ENCODE peak calls at places on chromosomes 7 and 10, in four cellular contexts. One of them, this sample, is unnamed.

GRCh38 chr10:3215336-3215860 is 42.8 kb upstream of the PITRM1 start:
- DNase-seq in HepG2: no peak
- DNase-seq in SK-N-SH: no peak
- DNase-seq in GM23248: no peak
- DNase-seq in this sample: no peak

GRCh38 chr7:7851991-7852390 is 116.6 kb upstream of the GLCCI1 start:
- DNase-seq in HepG2: no peak
- DNase-seq in SK-N-SH: no peak
- DNase-seq in GM23248: no peak
- DNase-seq in this sample: no peak

GRCh38 chr10:142371-142770 is 7.1 kb downstream of the ZMYND11 start:
- DNase-seq in HepG2: no peak
- DNase-seq in SK-N-SH: no peak
- DNase-seq in GM23248: no peak
- DNase-seq in this sample: peak

GRCh38 chr10:124000792-124001201 is 92.6 kb downstream of the CHST15 start:
- DNase-seq in HepG2: no peak
- DNase-seq in SK-N-SH: no peak
- DNase-seq in GM23248: peak
- DNase-seq in this sample: peak

GRCh38 chr7:97024209-97025129 is at the start of gene DLX5:
- DNase-seq in HepG2: peak
- DNase-seq in SK-N-SH: peak
- DNase-seq in GM23248: peak
- DNase-seq in this sample: peak

GRCh38 chr10:78566216-78567135 is 502.3 kb upstream of the ZMIZ1 start:
- DNase-seq in HepG2: no peak
- DNase-seq in SK-N-SH: peak
- DNase-seq in GM23248: peak
- DNase-seq in this sample: no peak

GRCh38 chr7:13551503-13551902 is 438.0 kb downstream of the ETV1 start:
- DNase-seq in HepG2: no peak
- DNase-seq in SK-N-SH: no peak
- DNase-seq in GM23248: no peak
- DNase-seq in this sample: no peak

GRCh38 chr7:51229620-51230323 is 86.8 kb downstream of the COBL start:
- DNase-seq in HepG2: no peak
- DNase-seq in SK-N-SH: no peak
- DNase-seq in GM23248: no peak
- DNase-seq in this sample: no peak

DNA sequence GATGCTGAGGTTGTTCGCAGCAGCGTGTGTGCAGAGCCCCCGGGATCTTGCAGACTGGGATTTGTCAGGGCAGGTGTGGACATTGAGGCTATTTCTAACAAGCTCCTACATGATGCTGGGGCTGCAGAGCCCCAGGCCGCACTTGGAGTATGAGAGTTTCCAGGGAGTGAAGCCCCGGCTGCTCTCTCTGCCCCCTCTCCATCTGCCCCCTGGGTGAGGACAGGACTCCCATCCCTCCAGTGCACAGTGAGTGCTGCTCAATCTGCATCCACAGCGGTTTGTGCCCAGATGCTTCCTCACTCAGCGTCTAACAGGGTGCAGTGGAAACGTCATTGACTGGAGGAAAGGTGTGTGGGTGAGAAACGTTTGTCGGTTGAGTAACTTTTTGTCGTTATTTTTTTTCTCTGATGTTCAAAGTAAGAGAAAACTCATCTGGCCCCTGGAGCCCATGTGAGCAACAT is 25.3 kb downstream of the IL2RA start:
- DNase-seq in HepG2: no peak
- DNase-seq in SK-N-SH: no peak
- DNase-seq in GM23248: no peak
- DNase-seq in this sample: no peak
- H3K4me2 ChIP-seq in HepG2: no peak
- H3K4me2 ChIP-seq in SK-N-SH: no peak
- H3K4me2 ChIP-seq in GM23248: no peak
- H3K4me2 ChIP-seq in this sample: no peak

GRCh38 chr7:102251531-102252372 is 34.9 kb upstream of the SH2B2 start:
- DNase-seq in HepG2: no peak
- DNase-seq in SK-N-SH: peak
- DNase-seq in GM23248: no peak
- DNase-seq in this sample: no peak
- H3K4me2 ChIP-seq in HepG2: no peak
- H3K4me2 ChIP-seq in SK-N-SH: no peak
- H3K4me2 ChIP-seq in GM23248: no peak
- H3K4me2 ChIP-seq in this sample: no peak

GRCh38 chr10:104291439-104291951 is 22.5 kb downstream of the GSTO2 start:
- DNase-seq in HepG2: peak
- DNase-seq in SK-N-SH: peak
- DNase-seq in GM23248: peak
- DNase-seq in this sample: peak

GRCh38 chr10:104284783-104285182 is 15.8 kb downstream of the GSTO2 start:
- DNase-seq in HepG2: no peak
- DNase-seq in SK-N-SH: no peak
- DNase-seq in GM23248: no peak
- DNase-seq in this sample: no peak

GRCh38 chr10:104288355-104288754 is 19.4 kb downstream of the GSTO2 start:
- DNase-seq in HepG2: peak
- DNase-seq in SK-N-SH: no peak
- DNase-seq in GM23248: no peak
- DNase-seq in this sample: peak

GRCh38 chr10:104281694-104282093 is 12.7 kb downstream of the GSTO2 start:
- DNase-seq in HepG2: no peak
- DNase-seq in SK-N-SH: no peak
- DNase-seq in GM23248: no peak
- DNase-seq in this sample: no peak

GRCh38 chr10:104286939-104287338 is 18.0 kb downstream of the GSTO2 start:
- DNase-seq in HepG2: peak
- DNase-seq in SK-N-SH: no peak
- DNase-seq in GM23248: no peak
- DNase-seq in this sample: no peak
- H3K4me2 ChIP-seq in HepG2: peak
- H3K4me2 ChIP-seq in SK-N-SH: no peak
- H3K4me2 ChIP-seq in GM23248: no peak
- H3K4me2 ChIP-seq in this sample: no peak

GRCh38 chr10:50415292-50415691 is 164.0 kb upstream of the ASAH2 start:
- DNase-seq in HepG2: no peak
- DNase-seq in SK-N-SH: no peak
- DNase-seq in GM23248: no peak
- DNase-seq in this sample: no peak
- H3K4me2 ChIP-seq in HepG2: no peak
- H3K4me2 ChIP-seq in SK-N-SH: no peak
- H3K4me2 ChIP-seq in GM23248: no peak
- H3K4me2 ChIP-seq in this sample: no peak

GRCh38 chr7:873367-874002 is 2.9 kb upstream of the GET4 start:
- DNase-seq in HepG2: peak
- DNase-seq in SK-N-SH: peak
- DNase-seq in GM23248: peak
- DNase-seq in this sample: peak
- H3K4me2 ChIP-seq in HepG2: no peak
- H3K4me2 ChIP-seq in SK-N-SH: no peak
- H3K4me2 ChIP-seq in GM23248: no peak
- H3K4me2 ChIP-seq in this sample: no peak

GRCh38 chr10:63468947-63469346 is 3.2 kb upstream of the JMJD1C start:
- DNase-seq in HepG2: no peak
- DNase-seq in SK-N-SH: no peak
- DNase-seq in GM23248: no peak
- DNase-seq in this sample: no peak

GRCh38 chr10:63465293-63466167 is at the start of gene JMJD1C:
- DNase-seq in HepG2: peak
- DNase-seq in SK-N-SH: peak
- DNase-seq in GM23248: peak
- DNase-seq in this sample: peak

GRCh38 chr10:63466168-63466935 is 575 bp upstream of the JMJD1C start:
- DNase-seq in HepG2: peak
- DNase-seq in SK-N-SH: peak
- DNase-seq in GM23248: peak
- DNase-seq in this sample: peak

GRCh38 chr10:63470928-63471327 is 5.2 kb upstream of the JMJD1C start:
- DNase-seq in HepG2: no peak
- DNase-seq in SK-N-SH: no peak
- DNase-seq in GM23248: no peak
- DNase-seq in this sample: no peak

DNA sequence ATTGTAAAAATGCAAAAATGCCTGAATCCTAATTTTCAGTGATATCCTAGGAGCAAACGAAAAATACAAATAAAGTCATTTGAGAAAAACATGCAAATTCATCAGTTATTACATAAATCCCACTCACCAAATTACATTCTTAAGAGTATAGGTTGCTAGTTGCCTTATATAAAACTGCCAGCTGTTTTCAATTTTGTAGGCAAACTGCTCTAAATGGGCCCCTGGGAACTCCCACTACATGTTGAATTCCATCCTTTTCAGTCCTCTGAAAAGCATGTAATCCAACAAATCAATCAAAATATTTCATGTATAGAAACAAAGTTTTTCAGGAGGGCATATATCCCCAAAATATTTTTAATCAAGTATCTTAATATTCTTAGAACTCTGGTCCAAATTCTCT is 2.1 kb upstream of the JMJD1C start:
- DNase-seq in HepG2: no peak
- DNase-seq in SK-N-SH: peak
- DNase-seq in GM23248: peak
- DNase-seq in this sample: no peak
- H3K4me2 ChIP-seq in HepG2: no peak
- H3K4me2 ChIP-seq in SK-N-SH: peak
- H3K4me2 ChIP-seq in GM23248: peak
- H3K4me2 ChIP-seq in this sample: no peak

This sample was measured in PC-3.